ENCODE peak calls at places on chromosomes 7 and 10, in four cellular contexts. R is Right ventricle myocardium inferior; K is T-helper 17 cell; N is stimulated activated CD8-positive, alpha-beta memory T cell treated with anti-CD3 and anti-CD28 coated beads, Interleukin-15, amount 100 ng/mL, for 4 hours. J is an unnamed sample.

GRCh38 chr7:155467846-155468821 is 10.2 kb downstream of the EN2 start:
- DNase-seq in R (no peak), K (no peak), N (no peak), J (no peak)

GRCh38 chr7:130393799-130394411 is 13.6 kb downstream of the CPA1 start:
- DNase-seq in R (no peak), K (no peak), N (no peak), J (no peak)

GRCh38 chr7:139973091-139973490 is 89.7 kb downstream of the PARP12 start:
- DNase-seq in R (no peak), K (no peak), N (no peak), J (no peak)

GRCh38 chr7:129376076-129376777 is 58.0 kb upstream of the STRIP2 start:
- DNase-seq in R (no peak), K (peak), N (no peak), J (no peak)

GRCh38 chr10:100996678-100997363 is 2.8 kb upstream of the LZTS2 start:
- DNase-seq in R (no peak), K (no peak), N (no peak), J (peak)

GRCh38 chr10:35394411-35394851 is 58.1 kb downstream of the CCNY start:
- DNase-seq in R (no peak), K (no peak), N (no peak), J (no peak)

GRCh38 chr10:13716161-13717071 is 129.7 kb downstream of the PRPF18 start:
- DNase-seq in R (no peak), K (no peak), N (no peak), J (no peak)

GRCh38 chr10:33523236-33523792 is 188.8 kb upstream of the NRP1 start:
- DNase-seq in R (no peak), K (no peak), N (no peak), J (no peak)

GRCh38 chr7:126157391-126157790 is 1095.3 kb downstream of the GRM8 start:
- DNase-seq in R (no peak), K (no peak), N (no peak), J (no peak)

GRCh38 chr7:39577229-39577874 is 11.1 kb downstream of the YAE1 start:
- DNase-seq in R (no peak), K (no peak), N (no peak), J (no peak)

GRCh38 chr7:90599892-90600555 is 3.9 kb downstream of the CDK14 start:
- DNase-seq in R (no peak), K (no peak), N (no peak), J (no peak)

GRCh38 chr10:129769381-129770116 is 194.5 kb downstream of the EBF3 start:
- DNase-seq in R (no peak), K (no peak), N (no peak), J (no peak)